ENCODE peak calls at places on chromosomes 5 and 9, in five cellular contexts. O, H, C, T and K are unnamed samples.

GRCh38 chr9:99782962-99783718 is 38.5 kb upstream of the NR4A3 start:
- DNase-seq in O (no peak), H (no peak), T (no peak), C (no peak), K (no peak)

GRCh38 chr9:35114921-35115341 is 731 bp downstream of the ATOSB start:
- DNase-seq in H (no peak), O (peak), C (no peak), T (no peak), K (no peak)

GRCh38 chr9:72753261-72753893 is 199.5 kb downstream of the ALDH1A1 start:
- DNase-seq in T (no peak), H (no peak), C (no peak), O (no peak), K (no peak)

GRCh38 chr5:2705861-2706260 is 45.6 kb downstream of the IRX2 start:
- DNase-seq in T (no peak), C (no peak), O (no peak), H (no peak), K (no peak)

GRCh38 chr9:88184986-88185385 is 46.7 kb upstream of the SPATA31C2 start:
- DNase-seq in H (no peak), C (no peak), T (no peak), O (peak), K (no peak)

GRCh38 chr9:23914431-23915003 is 88.5 kb upstream of the ELAVL2 start:
- DNase-seq in O (no peak), T (no peak), C (no peak), H (no peak), K (no peak)

GRCh38 chr5:130868186-130868821 is 296.8 kb downstream of the HINT1 start:
- DNase-seq in T (no peak), C (no peak), H (no peak), O (no peak), K (no peak)

GRCh38 chr5:176816043-176816745 is 5.8 kb downstream of the UNC5A start:
- DNase-seq in C (no peak), H (no peak), O (no peak), T (no peak), K (no peak)

GRCh38 chr5:33994845-33995244 is 10.4 kb upstream of the SLC45A2 start:
- DNase-seq in H (no peak), O (no peak), C (no peak), T (no peak), K (no peak)

GRCh38 chr9:97852399-97853055 is 499 bp upstream of the FOXE1 start:
- DNase-seq in H (no peak), O (no peak), T (no peak), C (no peak), K (no peak)

GRCh38 chr5:6718161-6718681 is 5.0 kb downstream of the TENT4A start:
- DNase-seq in O (no peak), C (no peak), H (no peak), T (no peak), K (no peak)

GRCh38 chr9:135137398-135137832 is 49.9 kb downstream of the OLFM1 start:
- DNase-seq in T (no peak), H (peak), C (no peak), O (peak), K (peak)

GRCh38 chr9:96448546-96449170 is 1.3 kb upstream of the HABP4 start:
- DNase-seq in T (no peak), C (no peak), H (no peak), O (no peak), K (no peak)
- TF ChIP-seq YY1 in T (no peak), C (no peak), H (no peak), O (no peak), K (no peak)

DNA sequence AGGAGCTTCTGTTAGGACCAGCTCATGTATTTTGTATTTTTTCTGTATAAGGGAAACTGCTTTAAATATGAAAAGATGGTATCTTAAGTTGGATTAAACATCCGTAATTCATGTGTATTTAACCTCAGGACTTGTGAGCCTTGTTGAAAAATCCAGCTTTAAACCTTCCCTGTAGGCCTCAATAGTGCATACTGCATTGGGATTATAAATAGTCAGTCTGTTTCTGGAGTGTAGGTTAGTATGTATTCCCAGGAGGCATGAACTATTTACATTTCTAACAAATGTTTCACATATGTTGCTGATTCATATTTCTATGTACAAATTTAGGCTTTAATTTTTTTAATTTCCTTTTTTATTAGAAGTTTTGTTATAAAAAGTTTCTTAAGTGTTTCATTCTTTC is 137.9 kb upstream of the GRHPR start:
- DNase-seq in T (no peak), C (no peak), H (no peak), O (no peak), K (no peak)
- TF ChIP-seq YY1 in T (no peak), C (no peak), H (no peak), O (no peak), K (no peak)

GRCh38 chr5:9207820-9208418 is 338.0 kb downstream of the SEMA5A start:
- DNase-seq in C (peak), O (peak), H (peak), T (no peak), K (peak)

GRCh38 chr5:9212605-9213004 is 333.3 kb downstream of the SEMA5A start:
- DNase-seq in H (no peak), T (no peak), O (no peak), C (no peak), K (no peak)

GRCh38 chr5:9209846-9210547 is 335.9 kb downstream of the SEMA5A start:
- DNase-seq in T (no peak), C (no peak), H (no peak), O (no peak), K (no peak)
- TF ChIP-seq YY1 in T (no peak), C (no peak), H (no peak), O (no peak), K (no peak)

GRCh38 chr9:16705121-16705604 is 165.3 kb downstream of the BNC2 start:
- DNase-seq in O (peak), C (no peak), H (peak), T (no peak), K (peak)
- TF ChIP-seq YY1 in O (peak), C (no peak), H (no peak), T (no peak), K (no peak)

GRCh38 chr5:35861718-35862117 is 5.0 kb downstream of the IL7R start:
- DNase-seq in O (no peak), C (no peak), H (no peak), T (no peak), K (no peak)
- TF ChIP-seq YY1 in O (no peak), C (no peak), H (no peak), T (no peak), K (no peak)